ENCODE peak calls at places on chromosome 11, in seven cellular contexts. One of them, this sample, is unnamed.

GRCh38 chr11:126162286-126163030 is 49.0 kb downstream of the RPUSD4 start:
- DNase-seq in H9: no peak
- DNase-seq in IMR-90: peak; percentile 25
- DNase-seq in trophoblast cell: no peak
- DNase-seq in neuronal stem cell: no peak
- DNase-seq in H1: no peak
- DNase-seq in mesenchymal stem cell: peak; percentile 22
- DNase-seq in this sample: no peak

GRCh38 chr11:84947970-84948600 is 679.1 kb downstream of the DLG2 start:
- DNase-seq in H9: no peak
- DNase-seq in IMR-90: peak; percentile 7
- DNase-seq in trophoblast cell: no peak
- DNase-seq in neuronal stem cell: no peak
- DNase-seq in H1: no peak
- DNase-seq in mesenchymal stem cell: no peak
- DNase-seq in this sample: peak; percentile 75

GRCh38 chr11:22787055-22787454 is 42.5 kb downstream of the SVIP start:
- DNase-seq in H9: no peak
- DNase-seq in IMR-90: no peak
- DNase-seq in trophoblast cell: no peak
- DNase-seq in neuronal stem cell: no peak
- DNase-seq in H1: no peak
- DNase-seq in mesenchymal stem cell: no peak
- DNase-seq in this sample: no peak

GRCh38 chr11:11464555-11464954 is 111.5 kb upstream of the CSNK2A3 start:
- DNase-seq in H9: no peak
- DNase-seq in IMR-90: peak; percentile 34
- DNase-seq in trophoblast cell: peak; percentile 15
- DNase-seq in neuronal stem cell: no peak
- DNase-seq in H1: no peak
- DNase-seq in mesenchymal stem cell: no peak
- DNase-seq in this sample: no peak

GRCh38 chr11:131511794-131512193 is 141.4 kb downstream of the NTM start:
- DNase-seq in H9: peak; percentile 72
- DNase-seq in IMR-90: no peak
- DNase-seq in trophoblast cell: peak; percentile 93
- DNase-seq in neuronal stem cell: peak; percentile 17
- DNase-seq in H1: peak; percentile 82
- DNase-seq in mesenchymal stem cell: no peak
- DNase-seq in this sample: peak; percentile 72

GRCh38 chr11:126938718-126939117 is 61.9 kb downstream of the KIRREL3 start:
- DNase-seq in H9: no peak
- DNase-seq in IMR-90: no peak
- DNase-seq in trophoblast cell: no peak
- DNase-seq in neuronal stem cell: no peak
- DNase-seq in H1: no peak
- DNase-seq in mesenchymal stem cell: no peak
- DNase-seq in this sample: no peak

GRCh38 chr11:92556435-92556834 is 331.8 kb downstream of the FAT3 start:
- DNase-seq in H9: no peak
- DNase-seq in IMR-90: peak; percentile 17
- DNase-seq in trophoblast cell: peak; percentile 40
- DNase-seq in neuronal stem cell: peak; percentile 12
- DNase-seq in H1: no peak
- DNase-seq in mesenchymal stem cell: peak; percentile 1
- DNase-seq in this sample: peak; percentile 16

GRCh38 chr11:88535916-88536547 is 198.5 kb upstream of the CTSC start:
- DNase-seq in H9: no peak
- DNase-seq in IMR-90: peak; percentile 92
- DNase-seq in trophoblast cell: peak; percentile 70
- DNase-seq in neuronal stem cell: no peak
- DNase-seq in H1: no peak
- DNase-seq in mesenchymal stem cell: peak; percentile 94
- DNase-seq in this sample: peak; percentile 50

GRCh38 chr11:70637949-70638598 is 239.7 kb downstream of the CTTN start:
- DNase-seq in H9: no peak
- DNase-seq in IMR-90: no peak
- DNase-seq in trophoblast cell: no peak
- DNase-seq in neuronal stem cell: no peak
- DNase-seq in H1: no peak
- DNase-seq in mesenchymal stem cell: no peak
- DNase-seq in this sample: no peak

GRCh38 chr11:96338910-96339703 is 3.9 kb downstream of the MAML2 start:
- DNase-seq in H9: peak; percentile 36
- DNase-seq in IMR-90: peak; percentile 84
- DNase-seq in trophoblast cell: peak; percentile 61
- DNase-seq in neuronal stem cell: no peak
- DNase-seq in H1: no peak
- DNase-seq in mesenchymal stem cell: peak; percentile 80
- DNase-seq in this sample: peak; percentile 52

GRCh38 chr11:134762248-134763029 is 350.4 kb upstream of the B3GAT1 start:
- DNase-seq in H9: peak; percentile 50
- DNase-seq in IMR-90: peak; percentile 4
- DNase-seq in trophoblast cell: no peak
- DNase-seq in neuronal stem cell: no peak
- DNase-seq in H1: no peak
- DNase-seq in mesenchymal stem cell: no peak
- DNase-seq in this sample: no peak

GRCh38 chr11:68007498-68008380 is 2.4 kb upstream of the ALDH3B1 start:
- DNase-seq in H9: no peak
- DNase-seq in IMR-90: no peak
- DNase-seq in trophoblast cell: no peak
- DNase-seq in neuronal stem cell: no peak
- DNase-seq in H1: no peak
- DNase-seq in mesenchymal stem cell: no peak
- DNase-seq in this sample: no peak

GRCh38 chr11:44290206-44290605 is 19.7 kb downstream of the ALX4 start:
- DNase-seq in H9: no peak
- DNase-seq in IMR-90: no peak
- DNase-seq in trophoblast cell: no peak
- DNase-seq in neuronal stem cell: no peak
- DNase-seq in H1: no peak
- DNase-seq in mesenchymal stem cell: no peak
- DNase-seq in this sample: no peak

GRCh38 chr11:18012314-18012905 is 437 bp downstream of the SERGEF start:
- DNase-seq in H9: peak; percentile 57
- DNase-seq in IMR-90: peak; percentile 13
- DNase-seq in trophoblast cell: peak; percentile 45
- DNase-seq in neuronal stem cell: no peak
- DNase-seq in H1: no peak
- DNase-seq in mesenchymal stem cell: peak; percentile 39
- DNase-seq in this sample: peak; percentile 68

GRCh38 chr11:57460756-57461749 is 725 bp downstream of the RTN4RL2 start:
- DNase-seq in H9: peak; percentile 64
- DNase-seq in IMR-90: no peak
- DNase-seq in trophoblast cell: peak; percentile 16
- DNase-seq in neuronal stem cell: no peak
- DNase-seq in H1: peak; percentile 80
- DNase-seq in mesenchymal stem cell: no peak
- DNase-seq in this sample: peak; percentile 75

GRCh38 chr11:17736921-17737817 is 2.6 kb downstream of the KCNC1 start:
- DNase-seq in H9: no peak
- DNase-seq in IMR-90: no peak
- DNase-seq in trophoblast cell: no peak
- DNase-seq in neuronal stem cell: no peak
- DNase-seq in H1: no peak
- DNase-seq in mesenchymal stem cell: no peak
- DNase-seq in this sample: no peak

GRCh38 chr11:47380078-47380477 is 1.7 kb upstream of the SPI1 start:
- DNase-seq in H9: no peak
- DNase-seq in IMR-90: no peak
- DNase-seq in trophoblast cell: no peak
- DNase-seq in neuronal stem cell: no peak
- DNase-seq in H1: no peak
- DNase-seq in mesenchymal stem cell: no peak
- DNase-seq in this sample: no peak

GRCh38 chr11:68121067-68121899 is at the start of gene CHKA:
- DNase-seq in H9: peak; percentile 95
- DNase-seq in IMR-90: peak; percentile 82
- DNase-seq in trophoblast cell: peak; percentile 91
- DNase-seq in neuronal stem cell: peak; percentile 94
- DNase-seq in H1: peak; percentile 93
- DNase-seq in mesenchymal stem cell: peak; percentile 94
- DNase-seq in this sample: peak; percentile 97

GRCh38 chr11:47538741-47539575 is 14.0 kb downstream of the CELF1 start:
- DNase-seq in H9: no peak
- DNase-seq in IMR-90: no peak
- DNase-seq in trophoblast cell: no peak
- DNase-seq in neuronal stem cell: no peak
- DNase-seq in H1: no peak
- DNase-seq in mesenchymal stem cell: no peak
- DNase-seq in this sample: no peak

GRCh38 chr11:6622261-6623171 is 3.3 kb upstream of the TPP1 start:
- DNase-seq in H9: no peak
- DNase-seq in IMR-90: no peak
- DNase-seq in trophoblast cell: peak; percentile 38
- DNase-seq in neuronal stem cell: no peak
- DNase-seq in H1: no peak
- DNase-seq in mesenchymal stem cell: no peak
- DNase-seq in this sample: no peak

GRCh38 chr11:58003036-58003435 is 20.6 kb upstream of the OR9Q1 start:
- DNase-seq in H9: no peak
- DNase-seq in IMR-90: no peak
- DNase-seq in trophoblast cell: no peak
- DNase-seq in neuronal stem cell: no peak
- DNase-seq in H1: no peak
- DNase-seq in mesenchymal stem cell: no peak
- DNase-seq in this sample: no peak

GRCh38 chr11:111549196-111549868 is 8.8 kb downstream of the LAYN start:
- DNase-seq in H9: no peak
- DNase-seq in IMR-90: no peak
- DNase-seq in trophoblast cell: peak; percentile 55
- DNase-seq in neuronal stem cell: no peak
- DNase-seq in H1: no peak
- DNase-seq in mesenchymal stem cell: no peak
- DNase-seq in this sample: no peak

GRCh38 chr11:34988294-34989255 is 72.2 kb downstream of the PDHX start:
- DNase-seq in H9: no peak
- DNase-seq in IMR-90: peak; percentile 76
- DNase-seq in trophoblast cell: peak; percentile 48
- DNase-seq in neuronal stem cell: no peak
- DNase-seq in H1: no peak
- DNase-seq in mesenchymal stem cell: peak; percentile 67
- DNase-seq in this sample: no peak

GRCh38 chr11:36292311-36292722 is 3.1 kb upstream of the COMMD9 start:
- DNase-seq in H9: no peak
- DNase-seq in IMR-90: peak; percentile 47
- DNase-seq in trophoblast cell: peak; percentile 66
- DNase-seq in neuronal stem cell: no peak
- DNase-seq in H1: peak; percentile 35
- DNase-seq in mesenchymal stem cell: peak; percentile 52
- DNase-seq in this sample: peak; percentile 55

GRCh38 chr11:122399375-122399774 is 256.1 kb upstream of the UBASH3B start:
- DNase-seq in H9: no peak
- DNase-seq in IMR-90: no peak
- DNase-seq in trophoblast cell: no peak
- DNase-seq in neuronal stem cell: no peak
- DNase-seq in H1: no peak
- DNase-seq in mesenchymal stem cell: no peak
- DNase-seq in this sample: no peak

DNA sequence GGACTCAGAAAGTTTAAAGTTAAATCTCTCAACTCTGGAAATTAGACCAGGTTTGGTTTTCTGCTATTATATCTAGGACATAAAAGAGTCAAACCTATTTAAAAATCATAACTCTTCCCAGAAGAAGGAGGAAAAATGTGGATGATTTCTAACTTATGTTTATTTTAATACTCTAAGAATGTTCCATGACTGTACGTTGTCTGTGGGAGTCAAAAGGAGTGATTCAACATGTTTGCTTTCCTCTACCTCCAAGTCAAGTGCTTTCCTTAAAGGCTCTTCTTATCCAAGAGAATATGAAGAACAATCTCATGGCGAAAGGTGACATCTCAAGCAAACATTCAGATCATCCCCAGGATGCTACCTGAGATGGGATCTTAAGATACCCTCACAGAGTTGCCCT is 21.6 kb downstream of the OR51E1 start:
- DNase-seq in H9: no peak
- DNase-seq in IMR-90: peak; percentile 76
- DNase-seq in trophoblast cell: no peak
- DNase-seq in neuronal stem cell: no peak
- DNase-seq in H1: no peak
- DNase-seq in mesenchymal stem cell: peak; percentile 3
- DNase-seq in this sample: no peak
- H2BK120ac ChIP-seq in H9: no peak overlapping the region
- H2BK120ac ChIP-seq in IMR-90: peak overlapping the region; percentile 88
- H2BK120ac ChIP-seq in trophoblast cell: no peak overlapping the region
- H2BK120ac ChIP-seq in neuronal stem cell: no peak overlapping the region
- H2BK120ac ChIP-seq in H1: no peak overlapping the region
- H2BK120ac ChIP-seq in mesenchymal stem cell: no peak overlapping the region
- H2BK120ac ChIP-seq in this sample: no peak overlapping the region

GRCh38 chr11:16173798-16174197 is 182.5 kb downstream of the SOX6 start:
- DNase-seq in H9: no peak
- DNase-seq in IMR-90: no peak
- DNase-seq in trophoblast cell: no peak
- DNase-seq in neuronal stem cell: no peak
- DNase-seq in H1: no peak
- DNase-seq in mesenchymal stem cell: no peak
- DNase-seq in this sample: peak; percentile 11
- H2BK120ac ChIP-seq in H9: no peak overlapping the region
- H2BK120ac ChIP-seq in IMR-90: no peak overlapping the region
- H2BK120ac ChIP-seq in trophoblast cell: no peak overlapping the region
- H2BK120ac ChIP-seq in neuronal stem cell: no peak overlapping the region
- H2BK120ac ChIP-seq in H1: no peak overlapping the region
- H2BK120ac ChIP-seq in mesenchymal stem cell: no peak overlapping the region
- H2BK120ac ChIP-seq in this sample: no peak overlapping the region

GRCh38 chr11:2096919-2097301 is 42.3 kb downstream of the IGF2 start:
- DNase-seq in H9: peak; percentile 29
- DNase-seq in IMR-90: no peak
- DNase-seq in trophoblast cell: no peak
- DNase-seq in neuronal stem cell: no peak
- DNase-seq in H1: no peak
- DNase-seq in mesenchymal stem cell: no peak
- DNase-seq in this sample: no peak
- H2BK120ac ChIP-seq in H9: no peak overlapping the region
- H2BK120ac ChIP-seq in IMR-90: peak overlapping the region; percentile 96
- H2BK120ac ChIP-seq in trophoblast cell: no peak overlapping the region
- H2BK120ac ChIP-seq in neuronal stem cell: no peak overlapping the region
- H2BK120ac ChIP-seq in H1: no peak overlapping the region
- H2BK120ac ChIP-seq in mesenchymal stem cell: peak overlapping the region; percentile 87
- H2BK120ac ChIP-seq in this sample: no peak overlapping the region

GRCh38 chr11:46238967-46239800 is 38.3 kb upstream of the CREB3L1 start:
- DNase-seq in H9: peak; percentile 95
- DNase-seq in IMR-90: peak; percentile 84
- DNase-seq in trophoblast cell: peak; percentile 90
- DNase-seq in neuronal stem cell: peak; percentile 89
- DNase-seq in H1: peak; percentile 97
- DNase-seq in mesenchymal stem cell: peak; percentile 88
- DNase-seq in this sample: peak; percentile 95

GRCh38 chr11:46237248-46238077 is 40.0 kb upstream of the CREB3L1 start:
- DNase-seq in H9: peak; percentile 77
- DNase-seq in IMR-90: peak; percentile 92
- DNase-seq in trophoblast cell: peak; percentile 73
- DNase-seq in neuronal stem cell: no peak
- DNase-seq in H1: peak; percentile 87
- DNase-seq in mesenchymal stem cell: peak; percentile 93
- DNase-seq in this sample: peak; percentile 95

GRCh38 chr11:46239801-46240061 is 37.7 kb upstream of the CREB3L1 start:
- DNase-seq in H9: no peak
- DNase-seq in IMR-90: peak; percentile 22
- DNase-seq in trophoblast cell: no peak
- DNase-seq in neuronal stem cell: no peak
- DNase-seq in H1: no peak
- DNase-seq in mesenchymal stem cell: peak; percentile 69
- DNase-seq in this sample: no peak

GRCh38 chr11:46236918-46237247 is 40.6 kb upstream of the CREB3L1 start:
- DNase-seq in H9: no peak
- DNase-seq in IMR-90: no peak
- DNase-seq in trophoblast cell: no peak
- DNase-seq in neuronal stem cell: no peak
- DNase-seq in H1: no peak
- DNase-seq in mesenchymal stem cell: no peak
- DNase-seq in this sample: no peak

GRCh38 chr11:46238078-46238966 is 39.1 kb upstream of the CREB3L1 start:
- DNase-seq in H9: peak; percentile 64
- DNase-seq in IMR-90: peak; percentile 63
- DNase-seq in trophoblast cell: peak; percentile 51
- DNase-seq in neuronal stem cell: peak; percentile 62
- DNase-seq in H1: peak; percentile 80
- DNase-seq in mesenchymal stem cell: peak; percentile 72
- DNase-seq in this sample: peak; percentile 71
- H2BK120ac ChIP-seq in H9: no peak overlapping the region
- H2BK120ac ChIP-seq in IMR-90: peak overlapping the region; percentile 48
- H2BK120ac ChIP-seq in trophoblast cell: peak overlapping the region; percentile 43
- H2BK120ac ChIP-seq in neuronal stem cell: no peak overlapping the region
- H2BK120ac ChIP-seq in H1: no peak overlapping the region
- H2BK120ac ChIP-seq in mesenchymal stem cell: peak overlapping the region; percentile 88
- H2BK120ac ChIP-seq in this sample: no peak overlapping the region